ENCODE peak calls at places on chromosomes 2 and 18, in eight cellular contexts. W is GM12878; X is cardiac muscle cell; T is CD8-positive, alpha-beta T cell; N is mesothelial cell of epicardium; U is GM06990; P is mucosa of descending colon; H is left ventricle myocardium inferior. J is an unnamed sample.

GRCh38 chr2:23926289-23926749 is 604 bp downstream of the ATAD2B start:
- DNase-seq in W (no peak), X (no peak), T (no peak), N (peak), U (peak), P (no peak), H (peak), J (peak)

GRCh38 chr2:3807853-3808252 is 104.5 kb downstream of the DCDC2C start:
- DNase-seq in W (no peak), X (peak), T (no peak), N (no peak), U (no peak), P (no peak), H (no peak), J (no peak)

GRCh38 chr2:2870106-2870505 is 507.5 kb downstream of the EIPR1 start:
- DNase-seq in W (no peak), X (no peak), T (no peak), N (no peak), U (no peak), P (no peak), H (no peak), J (no peak)

GRCh38 chr2:55766947-55767346 is 73.3 kb upstream of the PNPT1 start:
- DNase-seq in W (no peak), X (no peak), T (no peak), N (no peak), U (no peak), P (no peak), H (no peak), J (no peak)

GRCh38 chr2:144660518-144661316 is 140.8 kb upstream of the ZEB2 start:
- DNase-seq in W (no peak), X (no peak), T (no peak), N (no peak), U (no peak), P (no peak), H (no peak), J (no peak)

GRCh38 chr2:32450851-32451250 is 94.0 kb downstream of the BIRC6 start:
- DNase-seq in W (no peak), X (no peak), T (no peak), N (no peak), U (no peak), P (no peak), H (no peak), J (no peak)

GRCh38 chr18:47936975-47937374 is 6.5 kb upstream of the SMAD2 start:
- DNase-seq in W (no peak), X (no peak), T (no peak), N (no peak), U (no peak), P (no peak), H (no peak), J (no peak)

GRCh38 chr18:12750076-12750707 is 47.4 kb downstream of the PSMG2 start:
- DNase-seq in W (peak), X (no peak), T (no peak), N (no peak), U (peak), P (peak), H (no peak), J (no peak)

GRCh38 chr2:202632682-202633081 is 2.1 kb upstream of the FAM117B start:
- DNase-seq in W (no peak), X (peak), T (no peak), N (no peak), U (no peak), P (no peak), H (peak), J (no peak)

GRCh38 chr2:5691659-5692529 is at the start of gene SOX11:
- DNase-seq in W (no peak), X (peak), T (no peak), N (peak), U (no peak), P (peak), H (peak), J (peak)

GRCh38 chr18:38077219-38077618 is 511.6 kb upstream of the CELF4 start:
- DNase-seq in W (no peak), X (no peak), T (no peak), N (no peak), U (no peak), P (no peak), H (no peak), J (no peak)

GRCh38 chr2:9753276-9753600 is 90.0 kb upstream of the TAF1B start:
- DNase-seq in W (peak), X (peak), T (no peak), N (no peak), U (peak), P (peak), H (peak), J (no peak)

GRCh38 chr2:157628532-157629415 is at the start of gene ACVR1C:
- DNase-seq in W (no peak), X (peak), T (peak), N (peak), U (peak), P (peak), H (peak), J (peak)

GRCh38 chr2:220068877-220069276 is 441.4 kb downstream of the SLC4A3 start:
- DNase-seq in W (no peak), X (peak), T (no peak), N (no peak), U (no peak), P (no peak), H (no peak), J (no peak)

GRCh38 chr2:3323360-3324035 is 54.1 kb downstream of the EIPR1 start:
- DNase-seq in W (no peak), X (no peak), T (no peak), N (no peak), U (no peak), P (no peak), H (no peak), J (no peak)

DNA sequence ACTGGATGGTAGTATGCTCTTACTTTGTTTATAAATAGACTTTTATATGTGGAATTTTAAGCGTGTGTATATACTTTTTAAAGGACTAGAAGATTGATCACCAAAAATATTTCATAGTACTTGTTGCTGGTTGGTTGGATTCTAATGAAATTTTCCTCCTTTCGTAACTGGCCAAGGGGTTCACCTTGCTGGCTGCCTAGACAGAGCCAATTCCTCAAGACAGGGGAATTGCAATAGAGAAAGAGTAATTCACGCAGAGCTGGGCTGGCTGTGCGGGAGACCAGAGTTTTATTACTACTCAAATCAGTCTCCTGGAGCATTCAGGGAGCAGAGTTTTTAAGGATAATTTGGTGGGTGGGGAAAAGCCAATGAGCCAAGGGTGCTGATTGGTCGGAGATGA is 70.7 kb downstream of the SNORC start:
- DNase-seq in W (no peak), X (no peak), T (no peak), N (no peak), U (no peak), P (no peak), H (no peak), J (no peak)
- TF ChIP-seq CTCF in W (no peak), X (no peak), T (no peak), N (no peak), U (no peak), P (no peak), H (no peak), J (no peak)

GRCh38 chr2:100862081-100862480 is 42.1 kb downstream of the NPAS2 start:
- DNase-seq in W (no peak), X (no peak), T (no peak), N (no peak), U (no peak), P (no peak), H (no peak), J (no peak)

GRCh38 chr2:100861340-100861739 is 41.4 kb downstream of the NPAS2 start:
- DNase-seq in W (no peak), X (no peak), T (no peak), N (no peak), U (no peak), P (no peak), H (no peak), J (no peak)

GRCh38 chr2:100868083-100868482 is 48.1 kb downstream of the NPAS2 start:
- DNase-seq in W (no peak), X (no peak), T (no peak), N (no peak), U (no peak), P (no peak), H (no peak), J (no peak)

GRCh38 chr2:100869146-100869545 is 49.2 kb downstream of the NPAS2 start:
- DNase-seq in W (no peak), X (no peak), T (no peak), N (no peak), U (no peak), P (no peak), H (no peak), J (no peak)

DNA sequence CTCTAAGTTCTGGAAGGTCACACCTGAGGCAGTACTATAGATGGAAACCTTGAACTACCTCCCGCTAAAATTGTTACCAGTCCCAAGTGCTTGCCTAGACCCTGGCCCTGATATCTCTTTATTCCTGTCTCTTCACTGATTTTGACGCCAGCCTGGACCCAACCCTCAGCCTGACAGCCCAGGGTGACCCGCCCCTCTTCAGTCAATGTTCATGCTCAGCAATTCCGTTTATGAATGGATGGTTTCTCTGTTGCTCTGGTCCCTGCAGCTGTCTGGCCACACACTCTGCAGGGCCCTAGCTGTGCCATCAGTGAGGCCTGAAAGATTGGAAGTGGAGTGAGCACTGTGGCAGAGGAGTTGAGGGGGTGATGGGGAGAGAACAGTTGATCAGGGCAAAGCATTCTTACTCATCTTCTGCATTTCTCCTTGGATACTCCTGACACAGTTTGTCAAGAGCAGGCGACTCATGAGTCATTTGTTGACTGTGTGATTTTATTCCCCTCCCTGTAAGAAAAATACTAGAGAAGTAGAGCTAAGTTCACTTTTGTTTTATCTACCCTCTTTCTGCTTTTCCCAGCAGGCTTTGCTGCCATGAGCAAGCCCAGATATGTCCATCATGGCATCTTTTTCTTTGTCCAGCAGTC is 46.0 kb downstream of the NPAS2 start:
- DNase-seq in W (no peak), X (peak), T (no peak), N (no peak), U (no peak), P (no peak), H (no peak), J (no peak)
- TF ChIP-seq CTCF in W (no peak), X (no peak), T (no peak), N (no peak), U (no peak), P (no peak), H (no peak), J (no peak)

GRCh38 chr2:43269074-43269572 is 42.7 kb upstream of the ZFP36L2 start:
- DNase-seq in W (no peak), X (peak), T (no peak), N (no peak), U (no peak), P (peak), H (peak), J (no peak)
- TF ChIP-seq CTCF in W (no peak), X (peak), T (no peak), N (no peak), U (no peak), P (no peak), H (peak), J (no peak)

DNA sequence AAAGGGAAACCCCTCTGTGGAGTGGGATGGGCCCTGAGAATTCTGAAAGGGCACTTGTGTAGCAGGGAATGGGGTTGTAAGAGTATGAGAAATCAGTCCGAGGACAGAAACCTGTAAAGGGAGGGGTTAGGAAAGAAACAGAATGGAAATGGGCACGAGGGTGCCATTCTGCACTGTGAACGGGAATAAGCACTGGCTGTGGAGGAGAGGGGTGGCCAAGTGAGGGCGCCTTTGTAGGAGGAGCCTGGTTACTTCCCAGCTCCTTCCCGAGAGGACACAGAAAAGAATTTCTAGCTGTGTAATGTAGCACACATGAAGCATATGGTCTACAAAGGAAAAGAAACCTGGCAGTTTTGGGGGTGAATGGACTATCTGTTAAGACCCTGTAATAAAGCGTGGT is 53.4 kb downstream of the POLR1A start:
- DNase-seq in W (no peak), X (no peak), T (no peak), N (peak), U (no peak), P (no peak), H (no peak), J (no peak)
- TF ChIP-seq CTCF in W (no peak), X (no peak), T (no peak), N (no peak), U (no peak), P (no peak), H (no peak), J (no peak)

GRCh38 chr2:52886556-52886955 is 881.0 kb upstream of the CHAC2 start:
- DNase-seq in W (no peak), X (no peak), T (no peak), N (no peak), U (no peak), P (no peak), H (no peak), J (no peak)
- TF ChIP-seq CTCF in W (no peak), X (no peak), T (no peak), N (no peak), U (no peak), P (no peak), H (no peak), J (no peak)

GRCh38 chr2:104939570-104940235 is 85.8 kb downstream of the POU3F3 start:
- DNase-seq in W (no peak), X (no peak), T (no peak), N (no peak), U (no peak), P (peak), H (no peak), J (no peak)

GRCh38 chr2:104945866-104946265 is 92.0 kb downstream of the POU3F3 start:
- DNase-seq in W (no peak), X (no peak), T (no peak), N (no peak), U (no peak), P (no peak), H (no peak), J (no peak)

GRCh38 chr2:104945211-104945610 is 91.3 kb downstream of the POU3F3 start:
- DNase-seq in W (no peak), X (no peak), T (no peak), N (no peak), U (no peak), P (no peak), H (no peak), J (no peak)

GRCh38 chr2:104944495-104944894 is 90.6 kb downstream of the POU3F3 start:
- DNase-seq in W (no peak), X (peak), T (no peak), N (no peak), U (no peak), P (peak), H (no peak), J (no peak)
- TF ChIP-seq CTCF in W (peak), X (no peak), T (no peak), N (peak), U (peak), P (peak), H (peak), J (peak)